ENCODE peak calls at places on chromosome 21, in ten cellular contexts. Y is gastrocnemius medialis; M is mucosa of descending colon; A is neuronal stem cell; N is fibroblast of lung; L is astrocyte of the spinal cord; D is naive thymus-derived CD4-positive, alpha-beta T cell; Q is SK-N-SH; Z is CD8-positive, alpha-beta T cell; V is psoas muscle. C is an unnamed sample.

GRCh38 chr21:31370893-31371652 is 27.0 kb upstream of the TIAM1 start:
- DNase-seq in Y (no peak), M (no peak), A (no peak), N (peak), L (peak), D (no peak), Q (no peak), Z (no peak), V (no peak), C (no peak)

GRCh38 chr21:21415741-21416140 is 417.5 kb downstream of the NCAM2 start:
- DNase-seq in Y (no peak), M (no peak), A (no peak), N (peak), L (peak), D (no peak), Q (no peak), Z (no peak), V (no peak), C (no peak)

GRCh38 chr21:22609802-22610201 is 1611.6 kb downstream of the NCAM2 start:
- DNase-seq in Y (no peak), M (no peak), A (no peak), N (no peak), L (no peak), D (no peak), Q (no peak), Z (no peak), V (no peak), C (no peak)

GRCh38 chr21:44011774-44012473 is at the start of gene TRAPPC10:
- DNase-seq in Y (peak), M (peak), A (peak), N (peak), L (peak), D (peak), Q (peak), Z (peak), V (peak), C (no peak)

GRCh38 chr21:36783612-36784383 is 84.9 kb downstream of the SIM2 start:
- DNase-seq in Y (no peak), M (no peak), A (no peak), N (peak), L (peak), D (no peak), Q (no peak), Z (no peak), V (no peak), C (peak)

GRCh38 chr21:37408464-37409193 is 42.1 kb downstream of the DYRK1A start:
- DNase-seq in Y (no peak), M (no peak), A (no peak), N (peak), L (no peak), D (no peak), Q (no peak), Z (no peak), V (no peak), C (no peak)

GRCh38 chr21:38223893-38224540 is 32.8 kb upstream of the KCNJ15 start:
- DNase-seq in Y (no peak), M (no peak), A (peak), N (peak), L (peak), D (no peak), Q (no peak), Z (no peak), V (no peak), C (no peak)

GRCh38 chr21:9741343-9741742 is 780.0 kb upstream of the TPTE start:
- DNase-seq in Y (no peak), M (no peak), A (no peak), N (no peak), L (no peak), D (no peak), Q (no peak), Z (no peak), V (no peak), C (no peak)

GRCh38 chr21:43694437-43695079 is 24.4 kb upstream of the PDXK start:
- DNase-seq in Y (no peak), M (peak), A (no peak), N (no peak), L (no peak), D (no peak), Q (no peak), Z (no peak), V (no peak), C (no peak)

GRCh38 chr21:37342046-37342632 is 24.4 kb upstream of the DYRK1A start:
- DNase-seq in Y (no peak), M (no peak), A (no peak), N (no peak), L (no peak), D (no peak), Q (no peak), Z (no peak), V (no peak), C (no peak)

GRCh38 chr21:21101911-21102310 is 103.7 kb downstream of the NCAM2 start:
- DNase-seq in Y (no peak), M (no peak), A (peak), N (peak), L (peak), D (no peak), Q (peak), Z (no peak), V (no peak), C (no peak)

GRCh38 chr21:27380303-27380702 is 413.4 kb upstream of the ADAMTS5 start:
- DNase-seq in Y (no peak), M (no peak), A (no peak), N (no peak), L (no peak), D (no peak), Q (no peak), Z (no peak), V (no peak), C (no peak)

GRCh38 chr21:27301216-27301615 is 334.3 kb upstream of the ADAMTS5 start:
- DNase-seq in Y (no peak), M (no peak), A (no peak), N (peak), L (no peak), D (no peak), Q (no peak), Z (no peak), V (no peak), C (no peak)

GRCh38 chr21:38156200-38156599 is 100.6 kb upstream of the KCNJ15 start:
- DNase-seq in Y (no peak), M (no peak), A (no peak), N (no peak), L (no peak), D (no peak), Q (no peak), Z (no peak), V (no peak), C (no peak)

GRCh38 chr21:15774590-15774989 is 44.8 kb downstream of the USP25 start:
- DNase-seq in Y (no peak), M (no peak), A (no peak), N (peak), L (peak), D (no peak), Q (no peak), Z (no peak), V (no peak), C (no peak)

GRCh38 chr21:26099610-26100219 is 70.9 kb downstream of the APP start:
- DNase-seq in Y (no peak), M (no peak), A (no peak), N (no peak), L (peak), D (no peak), Q (no peak), Z (no peak), V (no peak), C (no peak)
- H3K4me3 ChIP-seq in Y (no peak), M (no peak), A (no peak), N (peak), L (no peak), D (no peak), Q (no peak), Z (no peak), V (no peak), C (no peak)

GRCh38 chr21:18387994-18388393 is 15.6 kb downstream of the TMPRSS15 start:
- DNase-seq in Y (no peak), M (no peak), A (no peak), N (no peak), L (no peak), D (no peak), Q (no peak), Z (no peak), V (no peak), C (no peak)

GRCh38 chr21:18384771-18385170 is 18.8 kb downstream of the TMPRSS15 start:
- DNase-seq in Y (no peak), M (no peak), A (no peak), N (no peak), L (peak), D (no peak), Q (peak), Z (no peak), V (no peak), C (no peak)

DNA sequence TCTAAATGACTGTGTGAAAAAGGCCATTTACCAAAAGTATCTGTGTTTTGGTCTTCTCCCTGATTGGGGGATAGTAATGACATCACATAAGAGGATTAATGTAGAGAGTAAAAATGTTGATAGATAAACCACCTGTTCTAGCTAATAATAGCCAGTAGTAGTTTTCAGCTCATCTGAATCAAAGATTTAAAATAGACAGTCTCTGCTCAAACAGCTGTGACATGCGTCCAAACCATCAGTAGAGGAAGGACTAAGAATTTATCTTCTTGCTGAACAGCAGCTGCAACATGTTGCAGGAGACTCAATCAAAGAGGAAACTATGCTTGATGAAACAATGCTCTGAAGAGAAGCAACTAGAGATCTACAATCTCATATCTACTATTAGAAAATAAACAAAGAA is 21.4 kb downstream of the TMPRSS15 start:
- DNase-seq in Y (no peak), M (no peak), A (no peak), N (no peak), L (no peak), D (no peak), Q (no peak), Z (no peak), V (no peak), C (no peak)
- H3K4me3 ChIP-seq in Y (no peak), M (no peak), A (no peak), N (no peak), L (no peak), D (no peak), Q (no peak), Z (no peak), V (no peak), C (no peak)

GRCh38 chr21:29155118-29155932 is 24.9 kb downstream of the MAP3K7CL start:
- DNase-seq in Y (peak), M (no peak), A (no peak), N (peak), L (peak), D (no peak), Q (peak), Z (no peak), V (peak), C (no peak)
- H3K4me3 ChIP-seq in Y (peak), M (no peak), A (no peak), N (peak), L (peak), D (no peak), Q (peak), Z (no peak), V (peak), C (peak)

GRCh38 chr21:45983981-45984551 is 2.5 kb downstream of the COL6A1 start:
- DNase-seq in Y (peak), M (peak), A (no peak), N (no peak), L (no peak), D (no peak), Q (no peak), Z (no peak), V (peak), C (no peak)

GRCh38 chr21:45986316-45987051 is 4.9 kb downstream of the COL6A1 start:
- DNase-seq in Y (no peak), M (no peak), A (no peak), N (no peak), L (no peak), D (no peak), Q (no peak), Z (no peak), V (peak), C (no peak)

GRCh38 chr21:45984584-45985095 is 3.1 kb downstream of the COL6A1 start:
- DNase-seq in Y (no peak), M (no peak), A (no peak), N (no peak), L (no peak), D (no peak), Q (no peak), Z (no peak), V (no peak), C (no peak)

GRCh38 chr21:45987121-45987711 is 5.6 kb downstream of the COL6A1 start:
- DNase-seq in Y (peak), M (peak), A (no peak), N (no peak), L (no peak), D (no peak), Q (no peak), Z (no peak), V (peak), C (no peak)

GRCh38 chr21:45985471-45986315 is 4.1 kb downstream of the COL6A1 start:
- DNase-seq in Y (peak), M (peak), A (no peak), N (no peak), L (no peak), D (no peak), Q (no peak), Z (no peak), V (peak), C (no peak)
- H3K4me3 ChIP-seq in Y (no peak), M (no peak), A (no peak), N (no peak), L (no peak), D (no peak), Q (no peak), Z (no peak), V (no peak), C (no peak)

GRCh38 chr21:39660596-39660995 is 47.9 kb downstream of the B3GALT5 start:
- DNase-seq in Y (no peak), M (no peak), A (no peak), N (peak), L (peak), D (no peak), Q (no peak), Z (no peak), V (no peak), C (peak)
- H3K4me3 ChIP-seq in Y (no peak), M (no peak), A (no peak), N (peak), L (no peak), D (no peak), Q (no peak), Z (no peak), V (no peak), C (no peak)

GRCh38 chr21:28899220-28899619 is 93.5 kb downstream of the LTN1 start:
- DNase-seq in Y (no peak), M (no peak), A (no peak), N (no peak), L (no peak), D (no peak), Q (no peak), Z (no peak), V (no peak), C (no peak)
- H3K4me3 ChIP-seq in Y (no peak), M (no peak), A (no peak), N (no peak), L (no peak), D (no peak), Q (no peak), Z (no peak), V (no peak), C (no peak)

DNA sequence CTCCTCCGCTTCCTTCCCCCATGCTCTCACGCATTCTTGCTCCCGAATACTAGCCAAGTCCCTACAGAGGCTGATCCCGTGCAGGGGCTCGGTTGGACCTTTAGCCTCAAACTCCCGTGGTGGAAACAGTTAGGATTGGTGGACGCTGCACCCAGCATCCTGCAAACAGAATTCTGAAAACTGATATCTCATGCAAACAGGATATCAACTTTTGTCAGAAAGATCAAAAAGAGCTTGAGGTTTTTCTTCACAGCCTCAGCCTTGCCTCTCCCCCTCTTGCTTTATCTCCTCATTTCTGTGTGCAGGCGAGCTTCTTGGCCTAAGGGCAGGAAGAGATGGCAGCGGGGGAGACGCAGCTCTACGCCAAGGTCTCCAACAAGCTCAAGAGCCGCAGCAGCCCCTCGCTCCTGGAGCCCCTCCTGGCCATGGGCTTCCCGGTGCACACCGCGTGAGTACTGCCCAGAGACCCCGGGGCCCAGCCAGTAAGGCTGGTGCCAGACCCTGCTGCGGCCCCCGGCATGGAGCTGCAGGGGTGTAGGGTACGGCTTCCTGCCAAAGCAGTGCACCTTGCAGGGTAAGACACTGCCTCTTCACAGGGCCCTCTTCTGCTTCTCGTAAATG is at the start of gene UBASH3A:
- DNase-seq in Y (no peak), M (no peak), A (no peak), N (no peak), L (no peak), D (peak), Q (no peak), Z (peak), V (no peak), C (no peak)
- H3K4me3 ChIP-seq in Y (no peak), M (no peak), A (no peak), N (no peak), L (no peak), D (peak), Q (no peak), Z (peak), V (no peak), C (no peak)

DNA sequence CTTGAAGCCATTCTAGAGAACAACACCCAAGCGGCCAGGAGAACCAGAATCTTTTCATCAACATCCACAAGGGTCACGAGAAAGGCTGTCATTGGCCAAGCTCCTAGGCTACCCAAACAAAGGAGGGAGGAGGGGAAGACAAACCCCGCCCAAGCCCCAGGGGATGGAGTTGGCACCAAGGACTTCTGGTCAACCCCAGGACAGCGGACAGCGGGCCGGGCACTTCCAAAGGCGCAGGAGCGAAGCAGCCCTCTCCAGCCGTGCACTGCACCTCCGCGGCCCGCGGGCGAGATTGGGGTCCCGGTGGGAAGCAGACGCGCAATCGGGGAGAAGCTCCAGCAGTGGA is at the start of gene CLIC6:
- DNase-seq in Y (peak), M (no peak), A (peak), N (no peak), L (no peak), D (no peak), Q (no peak), Z (no peak), V (no peak), C (no peak)
- H3K4me3 ChIP-seq in Y (peak), M (no peak), A (peak), N (no peak), L (no peak), D (no peak), Q (no peak), Z (peak), V (peak), C (peak)

DNA sequence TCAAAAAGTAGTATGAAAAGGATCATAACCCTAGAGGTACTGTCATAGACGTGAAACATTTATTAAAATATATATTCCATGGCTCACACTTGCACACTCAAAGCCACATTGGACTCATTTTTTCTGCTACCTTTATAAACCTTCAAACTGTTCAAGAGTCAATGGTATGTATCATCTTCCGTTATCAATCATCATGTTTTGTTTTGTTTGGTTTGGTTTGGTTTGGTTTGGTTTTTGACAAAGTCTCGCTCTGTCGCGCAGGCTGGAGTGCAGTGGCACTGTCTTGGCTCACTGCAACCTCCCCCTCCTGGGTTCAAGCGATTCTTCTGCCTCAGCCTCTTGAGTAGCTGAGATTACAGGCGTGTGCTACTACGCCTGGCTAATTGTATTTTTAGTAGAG is 1.8 kb downstream of the IFNAR2 start:
- DNase-seq in Y (no peak), M (no peak), A (no peak), N (no peak), L (no peak), D (peak), Q (no peak), Z (no peak), V (no peak), C (no peak)
- H3K4me3 ChIP-seq in Y (peak), M (no peak), A (no peak), N (no peak), L (no peak), D (peak), Q (peak), Z (peak), V (peak), C (peak)

GRCh38 chr21:45377866-45378257 is 27.1 kb upstream of the COL18A1 start:
- DNase-seq in Y (no peak), M (no peak), A (no peak), N (no peak), L (no peak), D (no peak), Q (no peak), Z (no peak), V (no peak), C (no peak)
- H3K4me3 ChIP-seq in Y (no peak), M (no peak), A (no peak), N (no peak), L (no peak), D (no peak), Q (no peak), Z (no peak), V (no peak), C (no peak)